ENCODE peak calls at places on chromosomes 12 and 14, in seven cellular contexts. I, F, H, O, G, E and X are unnamed samples.

GRCh38 chr12:86801439-86801838 is 545.2 kb upstream of the MGAT4C start:
- DNase-seq in G (no peak), I (no peak), F (no peak), O (peak), E (no peak), H (no peak), X (no peak)

GRCh38 chr14:58637391-58638230 is at the start of gene DACT1:
- DNase-seq in F (peak), E (peak), H (peak), I (peak), G (peak), O (no peak), X (peak)

GRCh38 chr12:92933606-92934005 is 4.5 kb upstream of the EEA1 start:
- DNase-seq in O (no peak), G (no peak), F (no peak), H (no peak), I (no peak), E (no peak), X (no peak)

GRCh38 chr12:44000309-44000952 is 164.6 kb downstream of the TMEM117 start:
- DNase-seq in I (peak), F (no peak), E (no peak), O (peak), G (peak), H (peak), X (no peak)

GRCh38 chr12:27751386-27752047 is 28.5 kb upstream of the KLHL42 start:
- DNase-seq in I (peak), E (peak), O (peak), G (no peak), H (no peak), F (peak), X (no peak)

GRCh38 chr14:55052259-55052930 is 948 bp downstream of the MAPK1IP1L start:
- DNase-seq in E (no peak), O (peak), G (no peak), H (no peak), I (peak), F (no peak), X (no peak)

GRCh38 chr12:31370645-31371620 is 45.0 kb upstream of the SINHCAF start:
- DNase-seq in E (peak), I (peak), O (no peak), H (no peak), F (no peak), G (no peak), X (no peak)

GRCh38 chr12:6582196-6582595 is 14.1 kb upstream of the NOP2 start:
- DNase-seq in G (no peak), I (no peak), H (no peak), E (no peak), F (no peak), O (no peak), X (no peak)

GRCh38 chr12:85237320-85237719 is 42.7 kb upstream of the ALX1 start:
- DNase-seq in O (peak), E (no peak), F (no peak), I (no peak), G (no peak), H (no peak), X (no peak)

GRCh38 chr14:74539503-74539902 is 45.9 kb downstream of the ISCA2 start:
- DNase-seq in O (no peak), H (no peak), I (no peak), F (no peak), E (no peak), G (no peak), X (no peak)

GRCh38 chr12:128867466-128867865 is 14.2 kb downstream of the GLT1D1 start:
- DNase-seq in I (no peak), E (no peak), H (no peak), F (no peak), O (no peak), G (no peak), X (no peak)

GRCh38 chr12:43370299-43370698 is 181.7 kb downstream of the ADAMTS20 start:
- DNase-seq in F (no peak), O (peak), H (peak), E (no peak), G (no peak), I (no peak), X (no peak)

GRCh38 chr14:96038558-96038919 is 623 bp upstream of the C14orf132 start:
- DNase-seq in G (no peak), I (no peak), F (no peak), O (no peak), E (no peak), H (no peak), X (peak)

GRCh38 chr12:50603817-50604639 is 99.2 kb downstream of the DIP2B start:
- DNase-seq in H (peak), F (peak), G (no peak), O (no peak), I (no peak), E (no peak), X (no peak)

GRCh38 chr12:99959549-99960170 is 25.1 kb downstream of the ANKS1B start:
- DNase-seq in O (peak), I (no peak), F (no peak), E (no peak), H (no peak), G (no peak), X (no peak)

GRCh38 chr12:101902641-101903040 is 25.3 kb downstream of the DRAM1 start:
- DNase-seq in E (no peak), H (no peak), G (no peak), I (no peak), F (no peak), O (no peak), X (no peak)

GRCh38 chr12:32139064-32139421 is 32.4 kb downstream of the BICD1 start:
- DNase-seq in I (peak), H (peak), G (no peak), E (peak), F (no peak), O (peak), X (no peak)

GRCh38 chr12:22729898-22730443 is 105.0 kb downstream of the ETNK1 start:
- DNase-seq in I (no peak), F (no peak), E (no peak), O (peak), G (no peak), H (peak), X (no peak)

GRCh38 chr12:15209782-15210181 is 11.4 kb downstream of the RERG start:
- DNase-seq in O (peak), E (no peak), I (no peak), F (peak), H (peak), G (no peak), X (no peak)

GRCh38 chr14:93183596-93184317 is 940 bp downstream of the MOAP1 start:
- DNase-seq in F (no peak), O (no peak), H (no peak), E (peak), I (no peak), G (no peak), X (no peak)

GRCh38 chr12:45660330-45660729 is 69.2 kb upstream of the ARID2 start:
- DNase-seq in E (no peak), G (peak), H (peak), O (peak), F (peak), I (no peak), X (no peak)

GRCh38 chr14:36217732-36218131 is 41.2 kb upstream of the PTCSC3 start:
- DNase-seq in G (no peak), H (no peak), O (peak), F (no peak), I (no peak), E (no peak), X (no peak)

GRCh38 chr14:68789798-68790655 is 2.8 kb downstream of the ZFP36L1 start:
- DNase-seq in F (peak), O (no peak), E (peak), G (peak), I (peak), H (no peak), X (peak)

GRCh38 chr12:120687570-120688289 is 781 bp downstream of the MLEC start:
- DNase-seq in O (no peak), I (peak), H (no peak), F (no peak), G (no peak), E (peak), X (no peak)

GRCh38 chr12:2233034-2233433 is 180.2 kb downstream of the CACNA1C start:
- DNase-seq in I (no peak), E (no peak), G (no peak), H (no peak), F (no peak), O (no peak), X (no peak)

GRCh38 chr14:102474934-102475333 is 34.6 kb downstream of the ANKRD9 start:
- DNase-seq in H (no peak), G (peak), E (peak), I (no peak), O (no peak), F (peak), X (no peak)

GRCh38 chr12:9649532-9649940 is 20.0 kb upstream of the CLEC2D start:
- DNase-seq in F (no peak), I (peak), E (no peak), O (peak), H (no peak), G (no peak), X (no peak)

GRCh38 chr12:56723889-56724659 is 1.0 kb downstream of the NACA start:
- DNase-seq in H (peak), I (peak), O (peak), G (no peak), F (peak), E (peak), X (no peak)

GRCh38 chr14:32010561-32011188 is 66.4 kb upstream of the ARHGAP5 start:
- DNase-seq in G (no peak), H (peak), F (no peak), E (no peak), O (peak), I (peak), X (no peak)

GRCh38 chr14:71332476-71332875 is 425.2 kb downstream of the PCNX1 start:
- DNase-seq in I (no peak), H (no peak), O (no peak), G (no peak), F (no peak), E (no peak), X (no peak)

GRCh38 chr12:24695657-24696329 is 253.1 kb downstream of the BCAT1 start:
- DNase-seq in G (no peak), E (no peak), H (no peak), O (no peak), F (no peak), I (no peak), X (no peak)

GRCh38 chr14:68785817-68786490 is 6.9 kb downstream of the ZFP36L1 start:
- DNase-seq in O (peak), I (peak), G (no peak), H (no peak), F (peak), E (peak), X (peak)

GRCh38 chr14:77025744-77026165 is 2.8 kb downstream of the IRF2BPL start:
- DNase-seq in E (no peak), F (peak), G (no peak), I (no peak), H (no peak), O (peak), X (no peak)

GRCh38 chr14:77022219-77022852 is 6.2 kb downstream of the IRF2BPL start:
- DNase-seq in O (no peak), H (no peak), F (no peak), E (peak), G (no peak), I (peak), X (no peak)

GRCh38 chr14:77026166-77026929 is 2.2 kb downstream of the IRF2BPL start:
- DNase-seq in F (peak), I (peak), O (peak), E (no peak), G (peak), H (no peak), X (no peak)

GRCh38 chr14:77024171-77024627 is 4.3 kb downstream of the IRF2BPL start:
- DNase-seq in O (no peak), F (peak), E (peak), I (peak), H (no peak), G (no peak), X (no peak)

DNA sequence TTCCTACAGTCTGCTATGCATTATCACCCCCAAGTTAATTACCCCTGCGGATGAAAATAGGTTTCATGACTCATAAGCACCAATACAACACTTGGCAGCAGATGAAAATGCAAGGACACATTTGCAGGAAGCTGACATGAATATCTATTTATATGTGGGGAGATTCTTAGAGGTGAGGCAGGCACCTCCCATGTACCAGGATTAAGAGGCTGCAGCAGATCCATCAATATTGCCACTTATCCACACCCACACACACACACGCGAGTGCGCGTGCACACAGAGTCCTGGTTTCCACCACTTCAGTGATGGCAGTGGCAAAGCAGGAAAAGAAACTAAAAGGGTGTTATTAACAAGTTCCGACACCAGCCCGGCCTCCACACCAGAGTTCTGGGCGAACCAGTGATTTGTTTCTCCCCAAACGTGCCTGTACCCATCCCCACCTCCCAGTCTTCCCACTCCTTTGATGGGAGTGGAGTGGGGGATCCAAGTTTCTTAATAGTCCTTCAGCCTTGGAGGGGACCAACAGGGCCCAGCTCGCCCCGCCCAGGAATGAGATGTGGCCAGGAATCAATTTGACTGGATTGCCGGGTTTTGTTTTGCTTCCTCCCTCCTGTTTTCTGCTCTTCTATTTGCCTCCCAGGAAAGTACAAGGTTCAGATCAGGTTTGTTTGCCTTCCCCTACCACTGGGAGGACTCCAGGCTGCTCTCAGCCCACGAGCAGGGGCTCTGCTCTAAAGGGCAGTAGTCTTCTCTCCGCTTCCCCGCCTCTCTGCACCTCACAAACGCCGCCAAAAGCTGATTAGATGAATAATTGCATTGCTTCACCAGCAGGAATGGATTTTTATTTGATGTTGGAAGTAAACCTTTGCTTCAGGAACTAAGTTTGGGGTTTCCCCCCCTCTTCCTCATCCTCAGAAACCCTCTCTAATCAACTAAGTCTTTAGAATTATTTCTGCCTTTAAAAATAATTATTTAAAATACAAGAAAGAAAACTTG is 5.2 kb downstream of the IRF2BPL start:
- DNase-seq in E (peak), F (no peak), O (peak), I (peak), G (no peak), H (no peak), X (no peak)
- H3K4me3 ChIP-seq in E (no peak), F (peak), O (peak), I (peak), G (no peak), H (peak), X (peak)

GRCh38 chr14:70186826-70187483 is 1.8 kb downstream of the SLC8A3 start:
- DNase-seq in H (no peak), E (peak), I (peak), O (no peak), F (no peak), G (no peak), X (no peak)
- H3K4me3 ChIP-seq in H (peak), E (no peak), I (peak), O (no peak), F (peak), G (no peak), X (peak)

GRCh38 chr14:104724981-104725771 is 1.1 kb downstream of the ADSS1 start:
- DNase-seq in F (no peak), I (peak), E (peak), G (peak), O (no peak), H (no peak), X (no peak)
- H3K4me3 ChIP-seq in F (peak), I (no peak), E (peak), G (no peak), O (peak), H (no peak), X (peak)

GRCh38 chr12:8035440-8036010 is 3.0 kb downstream of the FOXJ2 start:
- DNase-seq in E (no peak), F (no peak), I (peak), G (no peak), O (no peak), H (no peak), X (no peak)
- H3K4me3 ChIP-seq in E (no peak), F (no peak), I (no peak), G (peak), O (no peak), H (no peak), X (peak)

GRCh38 chr12:38139456-38139855 is 177.1 kb upstream of the ALG10B start:
- DNase-seq in O (no peak), I (no peak), E (no peak), F (no peak), H (no peak), G (no peak), X (no peak)

GRCh38 chr12:38137287-38137686 is 179.3 kb upstream of the ALG10B start:
- DNase-seq in O (no peak), F (no peak), G (no peak), I (no peak), E (no peak), H (no peak), X (no peak)

GRCh38 chr12:38141239-38141638 is 175.3 kb upstream of the ALG10B start:
- DNase-seq in F (no peak), H (no peak), I (no peak), G (no peak), O (no peak), E (no peak), X (no peak)

GRCh38 chr12:38138225-38139221 is 178.1 kb upstream of the ALG10B start:
- DNase-seq in I (peak), H (peak), E (peak), O (peak), G (no peak), F (peak), X (no peak)

DNA sequence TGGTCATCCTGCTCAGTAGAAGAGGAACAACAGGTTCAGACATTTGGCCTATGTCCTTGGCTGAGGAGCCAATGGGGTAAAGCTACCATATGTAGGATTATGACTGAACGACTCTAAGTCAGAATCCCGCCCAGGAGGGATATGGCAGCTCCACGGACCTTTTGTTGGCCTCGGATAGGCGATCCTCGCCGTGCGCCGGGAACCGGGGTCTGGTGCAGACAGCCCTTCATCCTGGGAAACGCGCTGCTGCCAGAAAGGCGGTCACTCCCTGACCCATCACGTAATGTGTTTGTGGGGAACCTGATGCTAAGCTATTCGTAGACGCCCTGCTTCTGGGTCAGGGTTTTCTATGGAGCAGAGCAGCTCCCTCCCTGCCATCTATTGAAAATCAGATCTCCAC is 178.9 kb upstream of the ALG10B start:
- DNase-seq in O (no peak), F (no peak), G (no peak), I (no peak), E (no peak), H (no peak), X (no peak)
- H3K4me3 ChIP-seq in O (no peak), F (no peak), G (no peak), I (no peak), E (no peak), H (no peak), X (peak)